ENCODE peak calls at places on chromosomes 2 and 18, in four cellular contexts. I is upper lobe of left lung, P is breast epithelium, F is H1. K is an unnamed sample.

GRCh38 chr18:70415823-70416488 is 127.1 kb downstream of the SOCS6 start:
- DNase-seq in I (no peak), P (no peak), F (no peak), K (no peak)

GRCh38 chr2:119276864-119277263 is 53.2 kb downstream of the STEAP3 start:
- DNase-seq in I (no peak), P (no peak), F (no peak), K (no peak)

GRCh38 chr2:154195644-154196221 is 324.0 kb downstream of the GALNT13 start:
- DNase-seq in I (no peak), P (no peak), F (no peak), K (no peak)

GRCh38 chr18:55546873-55547704 is 40.9 kb downstream of the TCF4 start:
- DNase-seq in I (no peak), P (no peak), F (no peak), K (no peak)

GRCh38 chr2:25546852-25547251 is 126.5 kb downstream of the DTNB start:
- DNase-seq in I (no peak), P (no peak), F (no peak), K (no peak)

GRCh38 chr2:63789318-63790051 is 52.2 kb upstream of the UGP2 start:
- DNase-seq in I (no peak), P (no peak), F (no peak), K (no peak)

GRCh38 chr18:12552884-12553242 is 105.0 kb downstream of the SPIRE1 start:
- DNase-seq in I (no peak), P (no peak), F (no peak), K (no peak)

GRCh38 chr2:25341031-25341727 is 546 bp downstream of the DNMT3A start:
- DNase-seq in I (no peak), P (no peak), F (no peak), K (peak)

GRCh38 chr2:176099737-176100546 is at the start of gene HOXD12:
- DNase-seq in I (no peak), P (no peak), F (no peak), K (no peak)

GRCh38 chr2:37796481-37796880 is 125.0 kb upstream of the CDC42EP3 start:
- DNase-seq in I (no peak), P (no peak), F (no peak), K (no peak)

GRCh38 chr18:23573948-23574431 is 12.3 kb downstream of the NPC1 start:
- DNase-seq in I (peak), P (no peak), F (peak), K (no peak)

GRCh38 chr2:72793798-72794447 is 31.9 kb downstream of the EXOC6B start:
- DNase-seq in I (no peak), P (no peak), F (no peak), K (no peak)

GRCh38 chr18:6785411-6785810 is 55.9 kb downstream of the ARHGAP28 start:
- DNase-seq in I (no peak), P (no peak), F (no peak), K (no peak)

GRCh38 chr2:201110615-201111014 is 5.3 kb upstream of the CFLAR start:
- DNase-seq in I (no peak), P (no peak), F (no peak), K (no peak)

GRCh38 chr18:48848641-48849143 is 102.1 kb downstream of the SMAD7 start:
- DNase-seq in I (no peak), P (no peak), F (no peak), K (no peak)

GRCh38 chr2:42926438-42927333 is 134.3 kb upstream of the HAAO start:
- DNase-seq in I (no peak), P (no peak), F (no peak), K (no peak)

GRCh38 chr2:40243581-40243980 is 208.3 kb downstream of the SLC8A1 start:
- DNase-seq in I (no peak), P (no peak), F (no peak), K (no peak)

GRCh38 chr2:212073360-212073759 is 465.2 kb downstream of the ERBB4 start:
- DNase-seq in I (no peak), P (no peak), F (no peak), K (no peak)

GRCh38 chr2:234633581-234634230 is 136.8 kb upstream of the ARL4C start:
- DNase-seq in I (no peak), P (no peak), F (no peak), K (no peak)
- TF ChIP-seq POLR2A in I (no peak), P (no peak), F (no peak), K (no peak)

DNA sequence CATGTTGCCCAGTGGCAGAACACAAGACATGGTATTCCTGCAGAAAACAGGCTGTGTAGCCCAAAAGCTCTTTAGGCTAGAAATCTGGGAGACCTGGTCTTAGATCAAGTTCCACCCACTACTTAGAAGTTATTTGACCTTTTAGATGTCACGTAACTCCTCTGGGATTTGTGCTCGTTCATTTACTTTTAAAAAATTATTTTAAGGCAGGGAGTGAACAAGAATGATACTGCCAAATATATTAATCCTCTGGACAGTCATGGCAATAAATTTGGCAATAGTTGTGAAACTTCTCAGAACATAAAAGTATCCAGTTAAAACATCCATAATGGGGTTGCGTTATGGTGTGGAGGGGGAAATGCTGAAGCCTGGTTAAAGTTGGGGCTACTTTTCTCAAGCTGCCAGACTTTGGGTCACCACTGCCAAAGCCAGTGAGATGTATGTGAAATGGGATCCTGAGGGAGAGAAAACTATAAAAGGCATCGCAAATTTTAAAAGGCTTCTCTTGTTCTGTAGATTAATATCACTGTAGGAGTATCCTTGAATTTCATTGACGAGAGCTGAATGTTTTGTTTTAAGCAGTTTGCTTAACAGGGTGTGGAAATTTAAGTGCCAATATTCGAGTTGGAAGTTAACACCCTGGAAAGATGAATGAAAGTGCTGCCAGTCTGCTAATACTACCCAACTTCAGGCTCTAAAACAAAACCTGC is 15.8 kb downstream of the DAPL1 start:
- DNase-seq in I (no peak), P (no peak), F (no peak), K (no peak)
- TF ChIP-seq POLR2AphosphoS5 in I (no peak), P (no peak), F (no peak), K (no peak)

DNA sequence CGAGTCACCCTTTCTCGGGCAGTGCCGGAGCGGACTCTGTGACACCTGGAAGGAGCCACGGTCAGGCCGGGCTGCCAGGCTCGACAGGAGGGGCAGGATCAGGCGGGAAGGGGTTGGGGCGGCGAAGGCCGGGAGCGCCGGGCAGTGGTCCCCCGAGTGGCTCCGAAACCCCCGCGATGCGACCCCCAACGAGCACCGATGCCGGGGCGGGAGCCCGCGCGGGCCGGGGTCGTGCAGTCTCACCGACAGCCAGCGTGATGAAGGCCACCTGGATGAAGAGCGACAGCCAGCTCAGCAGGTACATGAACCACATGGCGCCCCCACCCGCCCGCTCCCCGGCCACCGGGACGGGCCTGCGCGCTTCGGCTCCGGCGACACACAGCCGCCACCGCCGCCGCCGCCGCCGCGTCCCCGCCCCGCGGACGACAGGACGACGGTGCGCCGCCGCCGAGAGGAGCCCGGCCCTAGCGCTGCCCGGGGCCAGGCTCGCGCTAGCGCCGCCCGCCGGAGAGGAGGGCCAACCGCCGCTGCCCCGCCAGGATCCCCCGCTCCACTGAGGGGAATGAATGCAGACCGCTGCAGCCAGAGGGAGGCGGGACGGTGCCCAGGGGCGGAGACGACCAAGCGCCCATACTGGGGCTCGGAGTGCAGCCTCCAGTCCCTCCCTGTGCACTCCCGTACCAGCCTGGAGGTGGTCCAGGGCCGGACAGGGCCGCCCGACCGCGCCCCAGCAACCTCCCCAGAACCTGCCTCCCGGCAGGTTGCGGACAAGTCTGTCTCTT is at the start of gene TEX261:
- DNase-seq in I (peak), P (peak), F (no peak), K (peak)
- TF ChIP-seq POLR2A in I (no peak), P (no peak), F (no peak), K (peak)

GRCh38 chr2:106267997-106268396 is 73.9 kb upstream of the UXS1 start:
- DNase-seq in I (no peak), P (no peak), F (no peak), K (no peak)

GRCh38 chr2:106272202-106272807 is 78.2 kb upstream of the UXS1 start:
- DNase-seq in I (peak), P (no peak), F (no peak), K (no peak)

GRCh38 chr2:106270471-106270891 is 76.4 kb upstream of the UXS1 start:
- DNase-seq in I (no peak), P (no peak), F (no peak), K (no peak)

GRCh38 chr2:106264203-106264602 is 70.1 kb upstream of the UXS1 start:
- DNase-seq in I (no peak), P (no peak), F (no peak), K (no peak)

GRCh38 chr2:106269591-106270291 is 75.6 kb upstream of the UXS1 start:
- DNase-seq in I (peak), P (no peak), F (no peak), K (no peak)
- TF ChIP-seq POLR2AphosphoS5 in I (no peak), P (no peak), F (no peak), K (no peak)

DNA sequence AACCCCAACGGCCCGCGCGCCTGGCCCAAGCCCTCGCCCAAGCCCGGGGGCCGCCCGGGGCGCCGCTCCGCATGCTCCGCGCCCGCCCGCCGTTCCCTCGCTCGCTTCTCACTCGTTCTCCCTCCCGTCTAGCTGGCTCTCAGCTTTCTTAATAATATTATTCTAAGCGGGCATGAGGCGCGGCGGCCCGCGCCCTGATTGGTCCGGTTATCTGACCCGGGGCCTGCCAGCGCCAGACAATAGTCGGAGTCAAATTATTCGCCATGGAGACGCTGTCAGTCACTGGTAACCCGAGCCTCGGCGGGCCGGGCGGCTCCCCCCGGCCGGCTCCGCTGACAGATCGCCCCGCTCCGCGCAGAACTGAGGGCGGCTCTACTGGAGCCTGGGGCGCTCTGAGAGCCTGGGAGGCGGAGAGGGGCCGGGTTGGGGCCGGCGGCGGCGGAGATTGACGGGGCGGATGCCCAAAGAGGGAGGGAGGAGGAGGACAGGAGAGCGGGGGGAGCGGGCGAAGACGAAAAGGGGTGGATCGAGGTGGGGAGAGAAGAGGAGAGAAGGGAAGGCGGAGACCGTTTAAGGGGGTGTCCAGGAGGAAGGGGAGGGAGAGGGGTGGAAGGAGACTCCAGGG is at the start of gene SIX2:
- DNase-seq in I (peak), P (peak), F (peak), K (no peak)
- TF ChIP-seq POLR2A in I (no peak), P (no peak), F (no peak), K (no peak)

DNA sequence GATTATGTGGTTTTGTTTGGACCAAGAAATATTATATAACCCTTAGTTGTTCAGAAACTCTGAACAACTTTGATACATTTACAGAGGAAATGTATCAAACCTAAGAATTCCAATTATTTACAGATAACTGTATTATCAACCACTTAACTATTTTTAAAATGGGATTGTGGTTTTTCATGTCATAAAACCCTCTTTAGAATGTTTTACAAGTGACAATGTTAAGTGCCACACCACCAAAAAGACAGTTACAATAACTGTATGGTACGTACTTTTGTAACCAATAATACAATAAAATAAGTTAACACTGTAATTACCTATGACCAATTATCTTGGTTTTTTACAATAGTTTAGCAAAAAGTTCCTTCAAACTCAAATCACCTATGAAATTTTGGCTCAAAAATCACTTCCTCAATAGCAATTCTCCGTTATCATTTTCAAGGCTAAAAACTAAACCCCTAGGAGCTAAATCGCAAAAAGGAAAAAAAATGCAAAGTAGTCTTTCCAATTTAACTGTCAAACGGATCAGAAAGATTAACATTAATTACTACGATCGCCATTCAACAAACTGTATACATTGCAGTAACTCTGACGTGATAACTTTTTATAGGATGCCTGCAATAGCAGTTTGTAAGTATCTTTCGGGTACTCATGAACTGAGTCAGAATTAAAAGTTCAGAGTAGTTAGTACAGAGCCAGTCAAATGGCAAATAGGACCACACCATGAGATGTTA is 1.5 kb downstream of the ROCK1 start:
- DNase-seq in I (no peak), P (no peak), F (no peak), K (no peak)
- TF ChIP-seq POLR2AphosphoS5 in I (no peak), P (no peak), F (no peak), K (no peak)

DNA sequence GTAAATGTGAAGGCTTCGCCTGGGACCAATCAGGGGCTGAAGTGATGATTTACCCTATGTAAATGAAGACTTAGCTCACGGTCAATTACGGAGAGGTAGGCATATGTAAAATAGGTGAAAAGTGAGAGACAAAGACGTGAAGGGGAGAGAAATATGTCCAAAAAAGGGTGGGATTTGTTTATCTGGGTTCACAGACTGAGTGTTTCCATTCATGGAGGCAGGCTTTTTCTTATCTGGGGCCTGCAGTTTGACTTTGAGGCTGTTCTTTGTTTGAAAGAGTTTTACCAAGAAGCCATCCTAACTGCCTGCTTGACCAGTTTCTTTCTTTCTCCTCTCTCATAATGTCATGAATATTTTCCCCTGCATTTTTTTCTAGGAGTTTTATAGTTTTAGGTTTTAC is 202.7 kb downstream of the NYAP2 start:
- DNase-seq in I (no peak), P (no peak), F (no peak), K (no peak)
- TF ChIP-seq POLR2A in I (no peak), P (no peak), F (no peak), K (no peak)

GRCh38 chr2:207252979-207253640 is 87.4 kb upstream of the KLF7 start:
- DNase-seq in I (no peak), P (no peak), F (no peak), K (no peak)

GRCh38 chr2:207254526-207255464 is 89.0 kb upstream of the KLF7 start:
- DNase-seq in I (no peak), P (no peak), F (no peak), K (no peak)

GRCh38 chr2:207252416-207252815 is 86.7 kb upstream of the KLF7 start:
- DNase-seq in I (no peak), P (no peak), F (no peak), K (no peak)

GRCh38 chr2:207255565-207255964 is 89.8 kb upstream of the KLF7 start:
- DNase-seq in I (no peak), P (no peak), F (no peak), K (no peak)

DNA sequence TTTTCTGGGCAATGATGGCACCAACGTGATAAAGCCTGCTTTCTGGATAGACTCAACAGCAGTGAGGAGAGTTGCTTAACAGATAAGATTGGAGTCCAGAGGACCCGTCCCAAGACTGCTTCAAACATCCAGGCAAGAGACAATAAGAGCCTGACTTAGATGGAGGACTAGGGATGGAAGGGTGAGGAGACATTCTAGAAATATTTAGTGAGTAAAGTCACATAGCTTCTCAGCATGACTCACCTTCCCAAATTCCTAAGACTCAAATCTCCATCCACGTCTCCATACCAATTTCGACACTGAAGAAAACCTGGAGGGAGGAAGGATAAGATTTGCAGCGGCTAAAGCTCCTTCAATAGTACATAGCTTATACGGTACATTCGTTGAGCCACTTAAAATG is 88.2 kb upstream of the KLF7 start:
- DNase-seq in I (no peak), P (no peak), F (no peak), K (no peak)
- TF ChIP-seq POLR2AphosphoS5 in I (no peak), P (no peak), F (no peak), K (no peak)

DNA sequence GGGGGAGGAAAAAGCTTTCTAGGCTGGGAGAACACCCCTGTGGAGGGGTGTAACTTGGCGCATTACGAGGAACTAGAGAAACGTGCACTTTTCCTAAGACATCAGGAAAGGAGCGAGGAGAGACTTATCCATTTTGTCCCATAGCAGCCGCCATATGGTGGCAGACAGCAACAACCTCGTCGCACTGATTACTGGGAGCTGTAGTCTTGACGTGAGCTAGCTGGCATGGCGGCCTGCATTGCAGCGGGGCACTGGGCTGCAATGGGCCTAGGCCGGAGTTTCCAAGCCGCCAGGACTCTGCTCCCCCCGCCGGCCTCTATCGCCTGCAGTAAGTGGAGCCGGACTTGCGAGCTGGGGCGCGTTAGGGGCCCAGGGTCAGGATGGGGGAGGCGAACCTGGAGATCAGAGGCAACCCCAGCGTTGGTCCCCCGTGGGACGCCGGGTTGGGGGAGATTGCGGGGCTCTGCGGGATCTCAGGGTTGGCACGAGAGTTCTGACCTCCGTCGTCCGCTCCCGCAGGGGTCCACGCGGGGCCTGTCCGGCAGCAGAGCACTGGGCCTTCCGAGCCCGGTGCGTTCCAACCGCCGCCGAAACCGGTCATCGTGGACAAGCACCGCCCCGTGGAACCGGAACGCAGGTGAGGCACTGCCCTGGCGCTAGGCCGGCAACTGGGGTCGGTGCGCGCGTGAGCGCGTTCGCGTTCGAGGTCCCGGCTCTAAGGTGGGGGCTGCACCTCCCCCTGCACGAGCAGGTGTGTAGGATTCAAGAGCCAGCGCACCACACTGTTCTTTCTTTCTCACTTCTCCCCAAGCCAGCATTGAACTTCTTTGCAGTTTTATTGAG is at the start of gene MRPL19:
- DNase-seq in I (peak), P (peak), F (peak), K (peak)
- TF ChIP-seq POLR2A in I (no peak), P (no peak), F (peak), K (peak)